ENCODE peak calls at places on chromosome 17, in five cellular contexts. G is CD8-positive, alpha-beta T cell; F is left ventricle myocardium inferior; V is fibroblast of lung; Z is body of pancreas. T is an unnamed sample. For H3K4me1, the result is how much of the 10 kb centered on the place peaks cover.

GRCh38 chr17:28216528-28216927 is 102.5 kb upstream of the TMEM97 start:
- DNase-seq in G (no peak), F (no peak), V (peak), Z (no peak), T (no peak)

GRCh38 chr17:7448461-7448860 is 3.6 kb downstream of the CHRNB1 start:
- DNase-seq in G (no peak), F (no peak), V (no peak), Z (no peak), T (no peak)

GRCh38 chr17:53912117-53912516 is 89.4 kb downstream of the KIF2B start:
- DNase-seq in G (no peak), F (no peak), V (no peak), Z (no peak), T (no peak)

GRCh38 chr17:80262775-80263244 is 2.2 kb downstream of the RNF213 start:
- DNase-seq in G (no peak), F (no peak), V (no peak), Z (no peak), T (no peak)

GRCh38 chr17:17792143-17792550 is 44.6 kb downstream of the SREBF1 start:
- DNase-seq in G (no peak), F (no peak), V (no peak), Z (no peak), T (no peak)

GRCh38 chr17:50274945-50275221 is 617 bp downstream of the TMEM92 start:
- DNase-seq in G (no peak), F (no peak), V (no peak), Z (no peak), T (no peak)

GRCh38 chr17:77456951-77457548 is 316.3 kb downstream of the SEC14L1 start:
- DNase-seq in G (no peak), F (no peak), V (no peak), Z (no peak), T (peak)

GRCh38 chr17:83133302-83134121 is 54.1 kb downstream of the METRNL start:
- DNase-seq in G (no peak), F (no peak), V (no peak), Z (no peak), T (peak)

GRCh38 chr17:74386397-74386796 is 19.1 kb downstream of the GPR142 start:
- DNase-seq in G (no peak), F (peak), V (no peak), Z (no peak), T (no peak)

GRCh38 chr17:67138392-67138791 is 94.0 kb downstream of the CACNG1 start:
- DNase-seq in G (no peak), F (no peak), V (no peak), Z (peak), T (no peak)

GRCh38 chr17:73404246-73404645 is 92.4 kb upstream of the CDC42EP4 start:
- DNase-seq in G (no peak), F (no peak), V (no peak), Z (no peak), T (peak)

GRCh38 chr17:57257911-57258885 is 1.9 kb downstream of the MSI2 start:
- DNase-seq in G (no peak), F (no peak), V (peak), Z (no peak), T (no peak)

GRCh38 chr17:7237761-7238417 is 1.4 kb downstream of the PHF23 start:
- DNase-seq in G (peak), F (peak), V (peak), Z (peak), T (peak)

GRCh38 chr17:35801583-35802224 is 6.3 kb upstream of the MMP28 start:
- DNase-seq in G (peak), F (peak), V (peak), Z (peak), T (peak)

GRCh38 chr17:67218385-67218950 is 26.5 kb downstream of the HELZ start:
- DNase-seq in G (no peak), F (no peak), V (peak), Z (no peak), T (no peak)

GRCh38 chr17:58308173-58308984 is 20.2 kb downstream of the TSPOAP1 start:
- DNase-seq in G (no peak), F (no peak), V (no peak), Z (no peak), T (no peak)

GRCh38 chr17:71764507-71764906 is 356.3 kb upstream of the SOX9 start:
- DNase-seq in G (no peak), F (no peak), V (peak), Z (peak), T (no peak)

GRCh38 chr17:79269620-79270019 is 195.0 kb downstream of the ENGASE start:
- DNase-seq in G (no peak), F (no peak), V (no peak), Z (no peak), T (no peak)

GRCh38 chr17:29972277-29972676 is 30.8 kb downstream of the EFCAB5 start:
- DNase-seq in G (no peak), F (no peak), V (no peak), Z (no peak), T (no peak)

GRCh38 chr17:81911277-81911961 is at the start of gene PCYT2:
- DNase-seq in G (peak), F (peak), V (peak), Z (peak), T (peak)

GRCh38 chr17:35368086-35368824 is 5.2 kb downstream of the SLFN11 start:
- DNase-seq in G (no peak), F (no peak), V (peak), Z (peak), T (peak)

GRCh38 chr17:81553018-81553615 is 964 bp upstream of the FAAP100 start:
- DNase-seq in G (peak), F (peak), V (peak), Z (peak), T (peak)

GRCh38 chr17:68294196-68294555 is 2.9 kb downstream of the ARSG start:
- DNase-seq in G (no peak), F (no peak), V (no peak), Z (no peak), T (no peak)

GRCh38 chr17:72407336-72408121 is 286.7 kb downstream of the SOX9 start:
- DNase-seq in G (no peak), F (peak), V (peak), Z (peak), T (no peak)

GRCh38 chr17:8746501-8747236 is 2.0 kb upstream of the CCDC42 start:
- DNase-seq in G (no peak), F (no peak), V (no peak), Z (no peak), T (no peak)

GRCh38 chr17:73133911-73134649 is 30.7 kb upstream of the SSTR2 start:
- DNase-seq in G (no peak), F (no peak), V (no peak), Z (no peak), T (no peak)

GRCh38 chr17:65811043-65811442 is 249.6 kb upstream of the AXIN2 start:
- DNase-seq in G (no peak), F (no peak), V (no peak), Z (no peak), T (no peak)

GRCh38 chr17:34204402-34204801 is 50.7 kb upstream of the CCL2 start:
- DNase-seq in G (no peak), F (no peak), V (no peak), Z (no peak), T (no peak)

GRCh38 chr17:29400818-29401217 is 10.7 kb downstream of the TAOK1 start:
- DNase-seq in G (no peak), F (no peak), V (no peak), Z (no peak), T (no peak)

GRCh38 chr17:70119961-70120360 is 44.9 kb downstream of the KCNJ16 start:
- DNase-seq in G (no peak), F (no peak), V (peak), Z (no peak), T (no peak)

GRCh38 chr17:56798916-56799315 is 34.8 kb downstream of the C17orf67 start:
- DNase-seq in G (no peak), F (no peak), V (no peak), Z (no peak), T (no peak)

GRCh38 chr17:34669511-34669910 is 90.1 kb downstream of the TMEM132E start:
- DNase-seq in G (no peak), F (no peak), V (no peak), Z (no peak), T (no peak)

GRCh38 chr17:4175921-4176802 is 33.2 kb downstream of the CYB5D2 start:
- DNase-seq in G (peak), F (no peak), V (peak), Z (no peak), T (no peak)

DNA sequence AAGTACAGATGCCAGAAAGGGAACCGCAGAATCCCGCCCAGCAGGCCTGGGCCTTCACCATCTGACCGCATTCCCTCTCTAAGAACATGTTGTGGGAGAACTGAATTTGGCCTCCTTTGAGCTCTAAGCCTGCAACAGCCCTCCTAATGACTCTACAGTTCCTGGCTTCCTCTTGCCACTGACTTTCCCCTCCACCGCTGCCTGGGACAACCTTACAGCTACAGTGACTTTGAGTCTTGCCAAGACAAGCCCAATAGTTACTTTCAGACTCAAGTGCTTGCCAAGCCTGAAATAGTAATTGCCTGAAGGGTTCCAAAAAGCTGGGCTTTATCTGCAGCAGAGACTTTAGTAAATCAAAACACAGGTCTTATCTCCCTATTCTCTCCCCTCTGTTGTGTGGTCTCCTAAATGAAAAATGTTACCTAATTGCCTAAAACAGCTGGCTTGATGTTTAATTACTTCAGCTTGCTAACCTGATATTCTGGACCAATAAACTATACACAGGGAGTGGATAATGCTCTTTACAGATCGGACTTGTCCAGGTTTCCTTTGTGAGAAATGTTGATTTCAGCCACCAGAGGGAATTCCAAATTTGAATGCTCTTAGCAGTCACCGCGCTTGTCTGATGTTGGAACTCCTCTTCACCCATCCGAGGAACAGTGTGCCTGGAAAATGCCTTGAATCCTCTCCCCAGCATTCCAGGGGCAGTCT is 85.1 kb upstream of the TBX2 start:
- DNase-seq in G (no peak), F (peak), V (peak), Z (peak), T (no peak)
- TF ChIP-seq CTCF in G (no peak), F (peak), V (peak), Z (no peak), T (no peak)

GRCh38 chr17:1072551-1072961 is 75.6 kb downstream of the TIMM22 start:
- DNase-seq in G (no peak), F (no peak), V (no peak), Z (no peak), T (no peak)
- H3K4me1 ChIP-seq in G (under half), F (under half), V (under half), Z (under half), T (under half)

GRCh38 chr17:75877752-75878173 is 618 bp downstream of the TRIM47 start:
- DNase-seq in G (peak), F (peak), V (peak), Z (peak), T (peak)
- TF ChIP-seq CTCF in G (peak), F (peak), V (peak), Z (peak), T (peak)

GRCh38 chr17:41394254-41395016 is 3.0 kb downstream of the KRT31 start:
- DNase-seq in G (no peak), F (no peak), V (no peak), Z (no peak), T (no peak)
- H3K4me1 ChIP-seq in G (under half), F (under half), V (under half), Z (under half), T (under half)

DNA sequence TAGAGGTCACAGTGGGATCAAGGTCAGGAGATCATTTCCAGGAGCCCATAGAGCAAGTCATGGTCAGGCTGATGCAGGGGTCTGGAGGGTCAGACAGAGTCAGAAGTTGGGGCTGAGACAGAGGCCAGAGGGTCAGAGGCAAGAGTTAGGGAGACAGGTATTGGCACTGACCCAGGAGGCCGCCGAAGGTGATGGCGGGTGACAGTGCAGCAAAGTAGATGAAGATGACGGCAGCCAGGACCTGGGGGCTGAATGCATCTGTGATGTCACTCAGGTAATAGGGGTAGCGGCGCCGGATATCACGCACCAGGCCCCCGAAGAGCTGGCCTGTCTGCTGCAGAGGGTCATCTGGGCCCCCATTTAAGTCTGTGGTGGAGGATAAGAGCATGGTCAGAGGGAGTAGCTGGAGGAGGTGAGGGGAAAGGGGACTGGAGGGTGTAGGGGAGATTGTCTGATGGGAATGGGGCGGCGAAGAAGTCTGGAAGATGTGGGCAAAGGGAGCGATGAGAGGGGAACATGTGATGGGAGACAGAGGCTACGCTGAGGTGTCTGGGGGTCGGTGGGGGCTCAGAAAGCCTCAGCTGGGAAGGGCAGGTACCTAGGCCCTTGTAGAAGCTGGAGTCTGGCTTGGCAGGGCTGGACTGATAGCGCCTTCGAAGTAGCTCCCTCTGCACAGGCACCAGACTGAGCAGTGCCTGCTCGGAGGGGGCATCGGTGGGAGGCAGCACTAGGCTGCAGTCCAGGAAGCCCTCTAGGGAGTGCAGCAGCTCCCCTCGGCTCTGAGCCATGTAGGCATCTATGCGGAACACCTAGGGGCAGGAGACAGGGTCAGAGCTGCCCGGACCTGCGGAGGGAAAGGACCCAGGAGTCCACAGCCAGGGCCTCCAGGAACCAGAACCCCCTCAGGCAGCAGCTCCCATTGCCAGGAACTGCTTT is 9.9 kb downstream of the SLC4A1 start:
- DNase-seq in G (no peak), F (no peak), V (no peak), Z (no peak), T (no peak)
- TF ChIP-seq CTCF in G (no peak), F (no peak), V (no peak), Z (no peak), T (no peak)

GRCh38 chr17:40477796-40478195 is 23.6 kb downstream of the TNS4 start:
- DNase-seq in G (no peak), F (no peak), V (no peak), Z (no peak), T (no peak)
- H3K4me1 ChIP-seq in G (under half), F (under half), V (under half), Z (under half), T (under half)

DNA sequence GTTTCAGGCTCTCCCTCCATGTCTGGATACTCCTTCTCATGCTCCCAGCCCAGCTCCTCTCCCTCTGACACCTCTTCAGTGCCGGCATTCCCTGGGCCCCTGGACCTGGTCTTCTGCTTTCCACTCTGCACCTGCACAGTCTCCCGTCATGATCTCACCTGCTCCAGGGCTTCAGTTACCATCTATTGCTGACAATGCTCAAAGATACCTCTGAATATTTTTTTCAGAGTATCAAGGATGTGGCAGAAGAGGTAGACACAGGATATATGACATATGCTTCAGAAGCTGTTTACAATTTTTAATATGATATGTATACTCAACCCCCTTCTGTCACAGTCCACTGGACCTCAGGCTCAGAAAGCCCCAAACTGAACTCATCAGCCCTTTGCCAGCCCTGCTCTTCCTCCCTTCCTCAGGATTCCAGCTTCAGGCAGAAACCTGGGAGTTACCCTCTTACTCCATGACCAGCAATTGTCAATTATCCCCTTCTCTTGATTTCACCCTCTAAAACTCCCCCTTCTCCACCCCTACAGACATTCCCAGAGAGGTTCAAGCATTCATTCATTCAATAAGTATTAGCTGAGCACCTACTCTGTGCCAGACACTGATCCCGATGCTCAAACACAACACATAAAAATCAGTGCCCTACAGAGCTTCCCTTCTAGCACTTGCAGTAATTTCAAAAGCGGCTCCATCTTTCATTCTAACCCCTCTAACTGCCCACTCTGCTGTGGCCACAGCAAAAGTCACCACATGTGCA is 7.8 kb upstream of the MLLT6 start:
- DNase-seq in G (no peak), F (no peak), V (no peak), Z (no peak), T (no peak)
- TF ChIP-seq CTCF in G (no peak), F (no peak), V (no peak), Z (no peak), T (no peak)

GRCh38 chr17:32276217-32276616 is 10.6 kb downstream of the RHBDL3 start:
- DNase-seq in G (no peak), F (no peak), V (no peak), Z (no peak), T (no peak)
- H3K4me1 ChIP-seq in G (under half), F (under half), V (under half), Z (under half), T (under half)